ENCODE peak calls at places on chromosomes 5 and 9, in six cellular contexts. H, O, W, F, R and L are unnamed samples. For H3K9me3, the result is how much of the 10 kb centered on the place peaks cover.

GRCh38 chr5:16615737-16616535 is 861 bp downstream of the RETREG1 start:
- DNase-seq in F (no peak), W (no peak), H (peak), O (no peak), R (no peak), L (no peak)

GRCh38 chr5:42552597-42552996 is 129.4 kb downstream of the GHR start:
- DNase-seq in W (no peak), H (no peak), O (no peak), F (no peak), R (no peak), L (no peak)

GRCh38 chr9:12818431-12819000 is 43.7 kb downstream of the LURAP1L start:
- DNase-seq in F (peak), H (peak), O (no peak), R (peak), W (peak), L (no peak)

GRCh38 chr5:142482207-142482606 is 157.4 kb upstream of the SPRY4 start:
- DNase-seq in F (no peak), O (no peak), H (no peak), W (no peak), R (no peak), L (no peak)

GRCh38 chr9:95132406-95133350 is 184.8 kb downstream of the FANCC start:
- DNase-seq in O (no peak), W (no peak), H (no peak), R (no peak), F (peak), L (no peak)

GRCh38 chr9:75087279-75087823 is 604 bp downstream of the NMRK1 start:
- DNase-seq in H (no peak), W (peak), F (peak), O (no peak), R (peak), L (no peak)

GRCh38 chr9:83511051-83511450 is 27.1 kb downstream of the FRMD3 start:
- DNase-seq in F (peak), O (no peak), R (no peak), W (no peak), H (no peak), L (no peak)

GRCh38 chr9:77647659-77648457 is at the start of gene GNA14:
- DNase-seq in W (no peak), F (peak), H (peak), R (no peak), O (peak), L (peak)

GRCh38 chr5:11046160-11046559 is 285.1 kb upstream of the DAP start:
- DNase-seq in O (peak), R (no peak), H (peak), F (peak), W (peak), L (no peak)

GRCh38 chr5:71586052-71586940 is 844 bp upstream of the MCCC2 start:
- DNase-seq in H (no peak), W (peak), O (no peak), R (no peak), F (no peak), L (no peak)

GRCh38 chr5:129629581-129629980 is 118.3 kb upstream of the MINAR2 start:
- DNase-seq in W (no peak), F (no peak), R (no peak), H (no peak), O (no peak), L (no peak)

GRCh38 chr9:134995792-134996120 is 78.0 kb upstream of the FCN1 start:
- DNase-seq in W (no peak), F (no peak), O (no peak), R (no peak), H (no peak), L (no peak)

GRCh38 chr5:139678283-139678613 is 30.1 kb downstream of the CXXC5 start:
- DNase-seq in F (no peak), R (no peak), O (no peak), H (no peak), W (no peak), L (no peak)

GRCh38 chr5:82405618-82406199 is 127.6 kb upstream of the RPS23 start:
- DNase-seq in O (no peak), H (no peak), R (no peak), F (peak), W (peak), L (no peak)

GRCh38 chr9:133403766-133404439 is 13.9 kb downstream of the REXO4 start:
- DNase-seq in H (peak), W (no peak), F (peak), O (peak), R (no peak), L (no peak)

GRCh38 chr5:81749562-81750307 is 1.2 kb downstream of the SSBP2 start:
- DNase-seq in O (peak), W (peak), F (no peak), R (no peak), H (peak), L (peak)

GRCh38 chr5:148386041-148386440 is 2.3 kb downstream of the FBXO38 start:
- DNase-seq in R (no peak), W (no peak), F (peak), H (no peak), O (no peak), L (no peak)

GRCh38 chr9:75102177-75102790 is 14.0 kb downstream of the OSTF1 start:
- DNase-seq in O (no peak), H (no peak), R (no peak), W (no peak), F (no peak), L (no peak)

GRCh38 chr5:164375051-164375450 is 869.6 kb downstream of the MAT2B start:
- DNase-seq in H (no peak), F (no peak), R (no peak), O (no peak), W (peak), L (no peak)

GRCh38 chr5:2752059-2752874 is 790 bp upstream of the IRX2 start:
- DNase-seq in O (peak), R (peak), H (peak), F (no peak), W (no peak), L (no peak)

GRCh38 chr9:128026255-128027165 is 40.6 kb downstream of the NAIF1 start:
- DNase-seq in H (no peak), O (no peak), F (peak), W (no peak), R (no peak), L (no peak)

GRCh38 chr9:105881654-105882349 is 187.5 kb downstream of the TMEM38B start:
- DNase-seq in H (peak), F (peak), R (peak), O (peak), W (peak), L (peak)

GRCh38 chr9:103941104-103941503 is 153.0 kb upstream of the SMC2 start:
- DNase-seq in O (peak), W (no peak), R (no peak), H (peak), F (no peak), L (no peak)

GRCh38 chr9:17082343-17082742 is 52.5 kb upstream of the CNTLN start:
- DNase-seq in R (no peak), F (peak), W (peak), H (peak), O (peak), L (peak)

DNA sequence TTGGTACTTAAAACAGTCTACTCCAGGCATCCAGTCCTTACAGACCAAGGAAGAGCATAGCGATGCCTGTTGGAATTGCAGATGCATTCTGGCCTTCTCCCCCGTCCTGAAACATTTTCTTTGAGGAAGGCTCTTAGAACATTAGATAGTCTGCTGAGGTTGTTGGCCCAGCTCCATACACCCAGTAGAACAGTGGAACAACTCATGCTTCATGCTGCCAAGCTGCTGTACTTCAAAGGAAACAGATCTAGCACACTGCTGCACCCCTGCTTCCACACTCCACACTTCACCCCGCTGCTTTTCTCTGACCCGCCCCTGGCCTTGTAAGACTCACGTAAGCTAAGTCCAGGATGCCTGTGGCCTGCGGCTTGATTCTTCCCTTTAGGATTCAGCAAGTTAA is 33.4 kb upstream of the NCS1 start:
- DNase-seq in W (peak), R (no peak), F (peak), O (no peak), H (no peak), L (no peak)
- H2BK120ac ChIP-seq in W (peak), R (no peak), F (no peak), O (peak), H (no peak), L (no peak)

GRCh38 chr5:152164860-152165259 is 240.2 kb upstream of the GLRA1 start:
- DNase-seq in O (no peak), W (no peak), H (peak), R (no peak), F (no peak), L (no peak)

GRCh38 chr5:152171888-152172287 is 233.2 kb downstream of the NMUR2 start:
- DNase-seq in R (no peak), F (no peak), H (no peak), O (no peak), W (no peak), L (no peak)

GRCh38 chr5:152170350-152170749 is 234.7 kb downstream of the NMUR2 start:
- DNase-seq in W (no peak), H (no peak), F (no peak), O (no peak), R (no peak), L (no peak)
- H3K9me3 ChIP-seq in W (under half), H (under half), F (under half), O (under half), R (under half), L (under half)

GRCh38 chr9:124594215-124594614 is 87.0 kb upstream of the NR5A1 start:
- DNase-seq in H (no peak), F (peak), R (no peak), O (no peak), W (peak), L (no peak)
- H2BK120ac ChIP-seq in H (no peak), F (no peak), R (peak), O (peak), W (no peak), L (no peak)

GRCh38 chr5:178774866-178775539 is 44.5 kb upstream of the ZNF354A start:
- DNase-seq in O (no peak), W (no peak), F (no peak), R (no peak), H (no peak), L (no peak)
- H3K9me3 ChIP-seq in O (under half), W (under half), F (under half), R (under half), H (under half), L (under half)

GRCh38 chr5:154940375-154940771 is 500 bp upstream of the MRPL22 start:
- DNase-seq in F (no peak), R (no peak), O (no peak), W (no peak), H (no peak), L (no peak)

GRCh38 chr5:154944716-154945115 is 3.8 kb downstream of the MRPL22 start:
- DNase-seq in F (no peak), O (no peak), W (no peak), R (no peak), H (no peak), L (no peak)

GRCh38 chr5:154943527-154943926 is 2.7 kb downstream of the MRPL22 start:
- DNase-seq in F (no peak), R (no peak), W (no peak), O (no peak), H (no peak), L (no peak)

GRCh38 chr5:154937718-154938466 is at the start of gene GEMIN5:
- DNase-seq in W (peak), F (peak), H (peak), R (peak), O (peak), L (peak)

DNA sequence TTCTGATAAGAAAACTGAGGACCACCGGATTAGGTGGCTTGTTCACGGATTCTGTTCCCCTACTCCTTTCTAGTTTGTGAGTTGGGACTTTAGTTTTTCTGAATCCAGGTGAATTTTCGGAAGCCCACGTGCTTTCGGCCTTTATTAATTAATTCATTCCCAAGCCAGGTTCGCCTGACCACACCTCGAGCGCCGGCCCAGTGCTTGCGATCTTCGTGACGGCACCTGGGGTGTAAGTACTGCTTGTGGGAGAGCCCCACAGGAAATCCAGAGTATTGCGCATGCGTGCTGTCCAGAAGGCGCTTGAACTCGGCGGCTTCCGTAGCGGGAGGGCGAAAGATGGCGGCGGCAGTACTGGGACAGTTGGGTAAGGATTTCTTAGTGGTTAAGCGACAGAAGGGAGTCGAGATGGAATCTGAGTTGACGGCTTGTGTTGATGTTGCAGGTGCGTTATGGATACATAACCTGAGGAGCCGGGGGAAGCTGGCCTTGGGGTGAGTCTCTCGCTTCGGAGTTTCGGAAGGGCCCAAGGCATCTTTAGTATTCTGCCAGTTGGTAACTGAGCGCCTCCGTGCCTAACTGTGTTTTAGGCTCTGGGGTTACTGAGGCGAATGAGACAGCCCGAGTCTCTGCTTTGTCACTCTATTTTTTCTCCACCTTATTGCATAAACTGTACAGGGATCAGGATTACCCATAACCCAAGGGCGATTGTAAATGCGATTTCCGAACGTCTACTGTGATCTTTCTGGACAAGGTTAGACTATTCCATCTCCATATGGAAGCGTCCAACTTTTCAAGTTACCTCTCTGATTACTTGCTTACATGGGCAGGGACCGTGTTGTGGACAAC is at the start of gene MRPL22:
- DNase-seq in O (peak), W (peak), F (peak), R (peak), H (peak), L (peak)
- H2BK120ac ChIP-seq in O (no peak), W (peak), F (no peak), R (no peak), H (no peak), L (no peak)

DNA sequence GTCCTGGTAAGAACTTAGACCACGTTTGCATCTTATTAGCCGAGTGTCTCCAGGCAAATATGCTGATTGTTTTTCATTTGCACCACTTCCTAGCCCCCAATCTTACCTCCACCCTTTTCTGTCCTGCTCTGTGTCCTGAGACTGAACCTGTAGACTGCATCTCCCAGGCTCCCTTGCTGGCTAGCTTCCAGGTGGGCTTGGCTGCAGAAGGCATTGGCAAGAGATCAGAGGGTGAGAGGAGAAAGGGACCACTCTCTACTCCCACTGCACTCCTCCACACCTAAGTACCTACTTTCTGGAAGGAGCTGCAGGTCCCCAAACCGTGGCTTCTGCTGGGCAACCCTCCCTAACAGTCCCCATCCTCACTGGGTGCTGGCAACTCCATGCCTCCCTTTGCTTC is 59.9 kb upstream of the XPA start:
- DNase-seq in O (no peak), H (no peak), W (no peak), R (no peak), F (no peak), L (no peak)
- H3K9me3 ChIP-seq in O (under half), H (under half), W (under half), R (under half), F (under half), L (under half)

GRCh38 chr5:174736351-174736721 is 12.0 kb downstream of the MSX2 start:
- DNase-seq in W (peak), O (no peak), H (no peak), F (peak), R (peak), L (no peak)
- H2BK120ac ChIP-seq in W (peak), O (no peak), H (no peak), F (no peak), R (peak), L (no peak)

GRCh38 chr9:25850803-25851202 is 172.6 kb upstream of the TUSC1 start:
- DNase-seq in W (no peak), F (no peak), H (no peak), O (no peak), R (no peak), L (no peak)

GRCh38 chr9:25845867-25846266 is 167.6 kb upstream of the TUSC1 start:
- DNase-seq in F (no peak), O (no peak), R (no peak), H (no peak), W (no peak), L (no peak)
- H3K9me3 ChIP-seq in F (under half), O (under half), R (under half), H (under half), W (under half), L (under half)

GRCh38 chr9:114155967-114156294 is 594 bp downstream of the COL27A1 start:
- DNase-seq in H (no peak), F (no peak), R (no peak), W (no peak), O (peak), L (no peak)
- H2BK120ac ChIP-seq in H (no peak), F (peak), R (peak), W (no peak), O (no peak), L (no peak)

DNA sequence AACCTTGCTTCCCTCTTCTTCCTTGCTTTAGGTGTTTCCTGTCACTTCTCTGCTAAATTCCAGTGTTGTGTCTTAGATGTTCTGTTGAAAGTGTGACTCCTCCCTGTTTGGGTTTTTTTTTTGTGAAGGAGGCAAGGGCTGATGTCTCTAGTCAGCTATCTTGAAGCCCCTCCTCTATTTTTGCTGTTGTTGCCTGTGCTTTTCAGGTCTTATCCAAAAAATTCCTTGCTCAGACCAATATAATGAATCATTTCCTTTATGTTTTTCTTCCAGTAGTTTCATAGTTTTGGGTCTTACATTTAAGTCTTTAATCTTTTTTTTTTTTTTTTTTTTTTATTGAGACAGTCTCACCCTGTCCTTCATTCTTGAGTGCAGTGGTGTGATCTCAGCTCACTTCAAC is 22.3 kb downstream of the RIC1 start:
- DNase-seq in F (no peak), R (no peak), O (no peak), W (no peak), H (no peak), L (no peak)
- H3K9me3 ChIP-seq in F (under half), R (under half), O (under half), W (under half), H (under half), L (under half)